ENCODE peak calls at places on chromosomes 5 and 9, in seven cellular contexts. I, B, R, P, T, L and X are unnamed samples.

GRCh38 chr9:134568756-134569155 is 72.8 kb upstream of the COL5A1 start:
- DNase-seq in L (no peak), I (no peak), T (no peak), B (no peak), R (no peak), P (no peak), X (no peak)

GRCh38 chr9:91532325-91532724 is 108.7 kb upstream of the NFIL3 start:
- DNase-seq in T (no peak), I (no peak), L (no peak), B (no peak), R (no peak), P (no peak), X (no peak)

GRCh38 chr9:93108301-93109041 is 12.5 kb downstream of the CARD19 start:
- DNase-seq in I (peak), L (peak), R (no peak), P (no peak), T (no peak), B (peak), X (no peak)

GRCh38 chr5:179316961-179317360 is 28.3 kb downstream of the ADAMTS2 start:
- DNase-seq in R (no peak), P (no peak), L (no peak), B (peak), T (no peak), I (no peak), X (no peak)

GRCh38 chr5:157309796-157310195 is 43.9 kb downstream of the CYFIP2 start:
- DNase-seq in I (no peak), L (no peak), P (peak), B (no peak), R (no peak), T (no peak), X (no peak)

GRCh38 chr5:139696894-139697658 is 48.9 kb downstream of the CXXC5 start:
- DNase-seq in I (peak), R (peak), L (no peak), P (peak), T (peak), B (peak), X (no peak)

GRCh38 chr5:90410178-90410762 is 714 bp upstream of the CETN3 start:
- DNase-seq in I (no peak), L (no peak), R (no peak), B (no peak), T (no peak), P (peak), X (no peak)

GRCh38 chr5:102453716-102454115 is 45.1 kb downstream of the SLCO6A1 start:
- DNase-seq in R (no peak), L (peak), B (no peak), P (peak), I (no peak), T (no peak), X (no peak)

GRCh38 chr9:14846871-14847311 is 63.3 kb downstream of the FREM1 start:
- DNase-seq in P (peak), R (peak), T (no peak), L (peak), I (peak), B (peak), X (peak)

GRCh38 chr5:161745392-161745791 is 59.9 kb downstream of the GABRA6 start:
- DNase-seq in B (no peak), I (no peak), L (no peak), R (no peak), P (no peak), T (no peak), X (no peak)

GRCh38 chr9:120902824-120903608 is 23.6 kb downstream of the TRAF1 start:
- DNase-seq in I (no peak), B (no peak), T (no peak), R (no peak), L (peak), P (no peak), X (no peak)